ENCODE peak calls at places on chromosomes 1 and 21, in eight cellular contexts. One of them, this sample, is unnamed. For H3K79me2, the result is how much of the 10 kb centered on the place peaks cover.

GRCh38 chr1:162612606-162613400 is 19.5 kb upstream of the DDR2 start:
- DNase-seq in PC-3: no peak
- DNase-seq in neural progenitor cell: no peak
- DNase-seq in MM.1S: peak
- DNase-seq in SK-N-SH: no peak
- DNase-seq in hepatocyte: no peak
- DNase-seq in GM23338: no peak
- DNase-seq in HCT116: no peak
- DNase-seq in this sample: no peak

GRCh38 chr1:4636644-4637380 is 17.6 kb upstream of the AJAP1 start:
- DNase-seq in MM.1S: no peak
- DNase-seq in HCT116: no peak
- DNase-seq in neural progenitor cell: no peak
- DNase-seq in GM23338: no peak
- DNase-seq in PC-3: no peak
- DNase-seq in hepatocyte: no peak
- DNase-seq in SK-N-SH: no peak
- DNase-seq in this sample: no peak

GRCh38 chr1:172642970-172643369 is 15.9 kb upstream of the FASLG start:
- DNase-seq in GM23338: no peak
- DNase-seq in SK-N-SH: no peak
- DNase-seq in PC-3: peak
- DNase-seq in hepatocyte: no peak
- DNase-seq in neural progenitor cell: no peak
- DNase-seq in MM.1S: no peak
- DNase-seq in HCT116: no peak
- DNase-seq in this sample: no peak

GRCh38 chr1:87765686-87766085 is 437.0 kb downstream of the LMO4 start:
- DNase-seq in MM.1S: no peak
- DNase-seq in neural progenitor cell: no peak
- DNase-seq in SK-N-SH: no peak
- DNase-seq in hepatocyte: no peak
- DNase-seq in GM23338: no peak
- DNase-seq in PC-3: peak
- DNase-seq in HCT116: no peak
- DNase-seq in this sample: no peak

GRCh38 chr21:44051462-44051941 is 39.4 kb downstream of the TRAPPC10 start:
- DNase-seq in MM.1S: no peak
- DNase-seq in GM23338: no peak
- DNase-seq in PC-3: no peak
- DNase-seq in SK-N-SH: no peak
- DNase-seq in hepatocyte: no peak
- DNase-seq in HCT116: no peak
- DNase-seq in neural progenitor cell: no peak
- DNase-seq in this sample: no peak

GRCh38 chr1:235278233-235278914 is 49.6 kb downstream of the ARID4B start:
- DNase-seq in HCT116: no peak
- DNase-seq in PC-3: no peak
- DNase-seq in neural progenitor cell: no peak
- DNase-seq in MM.1S: no peak
- DNase-seq in SK-N-SH: no peak
- DNase-seq in hepatocyte: no peak
- DNase-seq in GM23338: no peak
- DNase-seq in this sample: no peak

GRCh38 chr1:41742219-41742618 is 176.5 kb downstream of the HIVEP3 start:
- DNase-seq in neural progenitor cell: no peak
- DNase-seq in hepatocyte: no peak
- DNase-seq in SK-N-SH: no peak
- DNase-seq in PC-3: peak
- DNase-seq in GM23338: no peak
- DNase-seq in MM.1S: no peak
- DNase-seq in HCT116: no peak
- DNase-seq in this sample: no peak

GRCh38 chr1:33379631-33380354 is 51.1 kb downstream of the PHC2 start:
- DNase-seq in GM23338: peak
- DNase-seq in HCT116: no peak
- DNase-seq in hepatocyte: no peak
- DNase-seq in MM.1S: no peak
- DNase-seq in PC-3: no peak
- DNase-seq in neural progenitor cell: no peak
- DNase-seq in SK-N-SH: no peak
- DNase-seq in this sample: no peak

GRCh38 chr1:192270398-192270797 is 46.4 kb upstream of the RGS21 start:
- DNase-seq in neural progenitor cell: no peak
- DNase-seq in HCT116: no peak
- DNase-seq in SK-N-SH: no peak
- DNase-seq in hepatocyte: no peak
- DNase-seq in GM23338: no peak
- DNase-seq in PC-3: peak
- DNase-seq in MM.1S: no peak
- DNase-seq in this sample: no peak

DNA sequence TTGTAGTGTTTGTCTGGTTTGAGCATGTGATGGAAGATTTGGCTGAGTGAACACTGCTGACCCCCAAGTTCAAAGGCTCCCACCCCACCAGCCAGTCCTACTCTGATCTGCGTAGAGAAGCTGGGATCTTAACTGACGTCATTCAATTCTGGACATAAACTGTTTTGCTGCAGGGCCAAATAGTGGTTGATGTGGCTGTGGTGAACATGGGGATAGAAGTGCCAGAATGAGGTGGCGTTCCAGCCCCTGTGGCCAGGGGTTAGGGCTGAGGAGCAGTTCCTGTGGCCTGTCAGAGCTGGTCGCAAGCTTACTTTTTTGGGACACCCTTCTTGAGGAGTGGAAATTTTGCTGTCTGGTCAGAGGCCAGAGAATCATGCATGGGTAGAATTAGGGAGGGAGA is 25.7 kb downstream of the SZRD1 start:
- DNase-seq in HCT116: no peak
- DNase-seq in MM.1S: no peak
- DNase-seq in hepatocyte: no peak
- DNase-seq in SK-N-SH: no peak
- DNase-seq in GM23338: no peak
- DNase-seq in neural progenitor cell: no peak
- DNase-seq in PC-3: no peak
- DNase-seq in this sample: no peak
- H3K79me2 ChIP-seq in HCT116: half or more
- H3K79me2 ChIP-seq in MM.1S: half or more
- H3K79me2 ChIP-seq in hepatocyte: half or more
- H3K79me2 ChIP-seq in SK-N-SH: half or more
- H3K79me2 ChIP-seq in GM23338: half or more
- H3K79me2 ChIP-seq in neural progenitor cell: half or more
- H3K79me2 ChIP-seq in PC-3: half or more
- H3K79me2 ChIP-seq in this sample: under half

DNA sequence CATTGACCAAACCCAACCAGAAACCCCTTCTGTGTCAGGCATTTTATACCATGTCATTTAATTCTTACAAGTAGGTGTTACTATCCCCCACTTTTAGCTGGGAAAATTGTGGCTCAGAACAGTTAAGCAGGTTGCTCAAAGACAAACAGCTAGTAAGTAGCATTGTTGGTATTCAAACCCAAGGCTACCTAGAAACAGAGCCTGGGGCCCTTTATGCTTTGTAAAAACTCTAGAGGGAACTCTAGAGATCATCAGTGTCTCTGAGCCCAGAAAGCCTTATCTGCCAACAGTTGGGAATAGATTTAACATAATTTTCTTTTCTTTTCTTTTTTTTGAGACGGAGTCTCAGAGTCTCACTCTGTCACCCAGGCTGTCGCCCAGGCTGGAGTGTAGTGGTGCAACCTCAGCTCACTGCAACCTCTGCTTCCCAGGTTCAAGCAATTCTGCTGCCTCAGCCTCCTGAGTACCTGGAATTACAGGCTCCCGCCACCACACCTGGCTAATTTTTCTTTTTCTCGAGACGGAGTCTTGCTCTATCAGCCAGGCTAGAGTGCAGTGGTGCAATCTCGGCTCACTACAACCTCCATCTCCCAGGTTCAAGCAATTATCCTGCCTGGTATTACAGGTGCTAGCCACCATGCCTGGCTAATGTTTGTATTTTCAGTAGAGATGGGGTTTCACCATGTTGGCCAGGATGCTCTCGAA is 48.5 kb upstream of the OSBPL9 start:
- DNase-seq in SK-N-SH: no peak
- DNase-seq in PC-3: peak
- DNase-seq in HCT116: no peak
- DNase-seq in MM.1S: no peak
- DNase-seq in GM23338: no peak
- DNase-seq in hepatocyte: no peak
- DNase-seq in neural progenitor cell: no peak
- DNase-seq in this sample: no peak
- TF ChIP-seq CTCF in SK-N-SH: no peak
- TF ChIP-seq CTCF in PC-3: no peak
- TF ChIP-seq CTCF in HCT116: no peak
- TF ChIP-seq CTCF in MM.1S: no peak
- TF ChIP-seq CTCF in GM23338: no peak
- TF ChIP-seq CTCF in hepatocyte: no peak
- TF ChIP-seq CTCF in neural progenitor cell: no peak
- TF ChIP-seq CTCF in this sample: peak

GRCh38 chr1:102977293-102977692 is 131.0 kb downstream of the COL11A1 start:
- DNase-seq in GM23338: no peak
- DNase-seq in hepatocyte: no peak
- DNase-seq in HCT116: no peak
- DNase-seq in SK-N-SH: no peak
- DNase-seq in PC-3: no peak
- DNase-seq in neural progenitor cell: no peak
- DNase-seq in MM.1S: no peak
- DNase-seq in this sample: no peak
- TF ChIP-seq EZH2phosphoT487 in GM23338: no peak
- TF ChIP-seq EZH2phosphoT487 in hepatocyte: no peak
- TF ChIP-seq EZH2phosphoT487 in HCT116: no peak
- TF ChIP-seq EZH2phosphoT487 in SK-N-SH: no peak
- TF ChIP-seq EZH2phosphoT487 in PC-3: no peak
- TF ChIP-seq EZH2phosphoT487 in neural progenitor cell: no peak
- TF ChIP-seq EZH2phosphoT487 in MM.1S: no peak
- TF ChIP-seq EZH2phosphoT487 in this sample: no peak

DNA sequence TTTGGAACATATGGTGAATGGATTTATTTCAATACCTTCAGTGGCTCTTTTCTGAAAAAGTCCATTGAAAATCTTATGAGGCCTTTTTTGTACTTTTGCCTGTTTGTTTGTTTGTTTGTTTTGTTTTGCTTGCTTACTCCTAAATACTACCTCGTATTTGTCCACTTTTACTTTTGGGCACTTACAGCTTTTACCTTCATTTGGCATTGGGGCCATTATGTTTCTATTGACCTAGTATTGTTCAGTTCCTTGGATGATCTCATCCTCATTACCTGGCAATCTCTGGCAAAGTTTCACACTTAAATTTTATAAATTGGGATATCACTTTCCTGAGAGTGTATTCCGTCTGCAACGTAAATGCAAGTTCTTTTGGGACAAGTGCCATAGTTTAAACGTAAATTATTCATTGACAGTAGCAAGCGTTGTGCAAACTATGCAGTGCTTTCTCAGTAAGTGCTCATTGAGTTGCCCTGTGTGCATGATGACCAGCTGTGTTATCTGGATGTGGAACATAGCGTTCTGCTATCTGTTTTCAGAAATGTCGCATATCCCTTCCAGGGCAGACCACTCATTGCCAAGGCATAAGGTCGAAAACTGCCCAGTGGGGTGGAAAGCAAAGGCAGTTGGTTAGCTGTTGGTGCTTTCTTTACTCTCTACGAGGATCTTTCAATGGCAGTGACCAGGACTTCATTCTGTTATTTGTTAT is 51.1 kb downstream of the LRRC8D start:
- DNase-seq in MM.1S: no peak
- DNase-seq in neural progenitor cell: no peak
- DNase-seq in PC-3: no peak
- DNase-seq in SK-N-SH: no peak
- DNase-seq in HCT116: no peak
- DNase-seq in GM23338: no peak
- DNase-seq in hepatocyte: no peak
- DNase-seq in this sample: no peak
- H3K79me2 ChIP-seq in MM.1S: under half
- H3K79me2 ChIP-seq in neural progenitor cell: half or more
- H3K79me2 ChIP-seq in PC-3: under half
- H3K79me2 ChIP-seq in SK-N-SH: under half
- H3K79me2 ChIP-seq in HCT116: under half
- H3K79me2 ChIP-seq in GM23338: under half
- H3K79me2 ChIP-seq in hepatocyte: under half
- H3K79me2 ChIP-seq in this sample: under half

GRCh38 chr1:227447531-227447990 is 115.8 kb upstream of the ZNF678 start:
- DNase-seq in PC-3: peak
- DNase-seq in SK-N-SH: peak
- DNase-seq in hepatocyte: peak
- DNase-seq in neural progenitor cell: peak
- DNase-seq in MM.1S: no peak
- DNase-seq in HCT116: no peak
- DNase-seq in GM23338: peak
- DNase-seq in this sample: no peak
- TF ChIP-seq CTCF in PC-3: peak
- TF ChIP-seq CTCF in SK-N-SH: no peak
- TF ChIP-seq CTCF in hepatocyte: peak
- TF ChIP-seq CTCF in neural progenitor cell: peak
- TF ChIP-seq CTCF in MM.1S: no peak
- TF ChIP-seq CTCF in HCT116: no peak
- TF ChIP-seq CTCF in GM23338: peak
- TF ChIP-seq CTCF in this sample: no peak

GRCh38 chr21:42061195-42061865 is 9.8 kb upstream of the UMODL1 start:
- DNase-seq in neural progenitor cell: no peak
- DNase-seq in PC-3: no peak
- DNase-seq in HCT116: no peak
- DNase-seq in GM23338: no peak
- DNase-seq in MM.1S: peak
- DNase-seq in hepatocyte: no peak
- DNase-seq in SK-N-SH: no peak
- DNase-seq in this sample: peak

GRCh38 chr21:42062543-42063022 is 8.5 kb upstream of the UMODL1 start:
- DNase-seq in SK-N-SH: no peak
- DNase-seq in MM.1S: peak
- DNase-seq in hepatocyte: no peak
- DNase-seq in neural progenitor cell: no peak
- DNase-seq in GM23338: no peak
- DNase-seq in PC-3: no peak
- DNase-seq in HCT116: no peak
- DNase-seq in this sample: peak

GRCh38 chr21:42063206-42063577 is 7.9 kb upstream of the UMODL1 start:
- DNase-seq in hepatocyte: no peak
- DNase-seq in MM.1S: peak
- DNase-seq in PC-3: no peak
- DNase-seq in HCT116: no peak
- DNase-seq in GM23338: no peak
- DNase-seq in SK-N-SH: no peak
- DNase-seq in neural progenitor cell: no peak
- DNase-seq in this sample: peak

GRCh38 chr21:42061866-42062542 is 9.1 kb upstream of the UMODL1 start:
- DNase-seq in PC-3: no peak
- DNase-seq in MM.1S: peak
- DNase-seq in neural progenitor cell: peak
- DNase-seq in HCT116: no peak
- DNase-seq in GM23338: peak
- DNase-seq in hepatocyte: no peak
- DNase-seq in SK-N-SH: no peak
- DNase-seq in this sample: peak

GRCh38 chr21:42063578-42064521 is 7.3 kb upstream of the UMODL1 start:
- DNase-seq in hepatocyte: no peak
- DNase-seq in PC-3: peak
- DNase-seq in HCT116: no peak
- DNase-seq in SK-N-SH: no peak
- DNase-seq in neural progenitor cell: peak
- DNase-seq in MM.1S: peak
- DNase-seq in GM23338: peak
- DNase-seq in this sample: peak
- TF ChIP-seq EZH2phosphoT487 in hepatocyte: no peak
- TF ChIP-seq EZH2phosphoT487 in PC-3: no peak
- TF ChIP-seq EZH2phosphoT487 in HCT116: no peak
- TF ChIP-seq EZH2phosphoT487 in SK-N-SH: no peak
- TF ChIP-seq EZH2phosphoT487 in neural progenitor cell: no peak
- TF ChIP-seq EZH2phosphoT487 in MM.1S: no peak
- TF ChIP-seq EZH2phosphoT487 in GM23338: no peak
- TF ChIP-seq EZH2phosphoT487 in this sample: no peak

GRCh38 chr1:47435506-47436303 is 2.1 kb upstream of the FOXD2 start:
- DNase-seq in neural progenitor cell: no peak
- DNase-seq in GM23338: no peak
- DNase-seq in SK-N-SH: no peak
- DNase-seq in MM.1S: no peak
- DNase-seq in HCT116: no peak
- DNase-seq in PC-3: no peak
- DNase-seq in hepatocyte: no peak
- DNase-seq in this sample: no peak
- H3K79me2 ChIP-seq in neural progenitor cell: under half
- H3K79me2 ChIP-seq in GM23338: under half
- H3K79me2 ChIP-seq in SK-N-SH: under half
- H3K79me2 ChIP-seq in MM.1S: under half
- H3K79me2 ChIP-seq in HCT116: under half
- H3K79me2 ChIP-seq in PC-3: under half
- H3K79me2 ChIP-seq in hepatocyte: under half
- H3K79me2 ChIP-seq in this sample: under half